ENCODE peak calls at places on chromosomes 16 and 17, in seven cellular contexts. E is brain microvascular endothelial cell; J is breast epithelium; D is dorsolateral prefrontal cortex; A is CD8-positive, alpha-beta memory T cell; Z is aorta; T is left lung. Q is an unnamed sample.

GRCh38 chr17:60538726-60539125 is 12.7 kb upstream of the APPBP2 start:
- DNase-seq in E (no peak), J (no peak), D (no peak), A (no peak), Z (no peak), T (no peak), Q (no peak)

GRCh38 chr17:64001763-64002529 is 3.8 kb downstream of the PRR29 start:
- DNase-seq in E (no peak), J (no peak), D (no peak), A (no peak), Z (peak; percentile 79), T (peak; percentile 87), Q (no peak)

GRCh38 chr17:2122641-2123302 is 67.9 kb downstream of the HIC1 start:
- DNase-seq in E (peak; percentile 73), J (peak; percentile 63), D (peak; percentile 47), A (no peak), Z (peak; percentile 82), T (peak; percentile 83), Q (peak; percentile 54)

GRCh38 chr17:45261577-45262515 is at the start of gene SPATA32:
- DNase-seq in E (no peak), J (no peak), D (peak; percentile 80), A (peak; percentile 52), Z (peak; percentile 70), T (peak; percentile 72), Q (peak; percentile 74)

GRCh38 chr16:74984194-74984669 is 691 bp downstream of the WDR59 start:
- DNase-seq in E (peak; percentile 4), J (no peak), D (no peak), A (no peak), Z (no peak), T (no peak), Q (no peak)

GRCh38 chr17:56149266-56150036 is 3.8 kb upstream of the ANKFN1 start:
- DNase-seq in E (no peak), J (no peak), D (no peak), A (no peak), Z (no peak), T (no peak), Q (no peak)

GRCh38 chr17:339193-340061 is 13.2 kb downstream of the RPH3AL start:
- DNase-seq in E (no peak), J (no peak), D (no peak), A (no peak), Z (peak; percentile 28), T (no peak), Q (no peak)

GRCh38 chr17:15379659-15380058 is 38.3 kb upstream of the TEKT3 start:
- DNase-seq in E (no peak), J (no peak), D (no peak), A (no peak), Z (no peak), T (no peak), Q (no peak)

GRCh38 chr17:17837380-17837821 is 615 bp upstream of the SREBF1 start:
- DNase-seq in E (peak; percentile 69), J (no peak), D (no peak), A (no peak), Z (peak; percentile 72), T (no peak), Q (no peak)

GRCh38 chr17:64091116-64091515 is 38.8 kb downstream of the ERN1 start:
- DNase-seq in E (no peak), J (no peak), D (no peak), A (no peak), Z (no peak), T (no peak), Q (peak; percentile 44)

GRCh38 chr16:53100889-53101288 is 46.1 kb downstream of the CHD9 start:
- DNase-seq in E (no peak), J (no peak), D (no peak), A (no peak), Z (no peak), T (no peak), Q (no peak)

GRCh38 chr17:2928294-2928890 is 132.2 kb downstream of the RAP1GAP2 start:
- DNase-seq in E (no peak), J (no peak), D (no peak), A (no peak), Z (no peak), T (no peak), Q (no peak)

GRCh38 chr17:58336456-58337094 is 8.0 kb upstream of the TSPOAP1 start:
- DNase-seq in E (no peak), J (no peak), D (no peak), A (no peak), Z (no peak), T (peak; percentile 54), Q (peak; percentile 42)

GRCh38 chr16:72876981-72877373 is 171.0 kb downstream of the ZFHX3 start:
- DNase-seq in E (peak; percentile 37), J (no peak), D (no peak), A (no peak), Z (no peak), T (no peak), Q (no peak)

GRCh38 chr16:70430667-70431536 is 8.0 kb downstream of the ST3GAL2 start:
- DNase-seq in E (no peak), J (no peak), D (no peak), A (peak; percentile 29), Z (no peak), T (peak; percentile 51), Q (peak; percentile 84)

GRCh38 chr17:20063665-20064648 is 54.8 kb downstream of the SPECC1 start:
- DNase-seq in E (peak; percentile 54), J (peak; percentile 84), D (peak; percentile 43), A (no peak), Z (peak; percentile 90), T (peak; percentile 64), Q (peak; percentile 57)

GRCh38 chr17:27817731-27818130 is 17.4 kb upstream of the NOS2 start:
- DNase-seq in E (peak; percentile 14), J (no peak), D (no peak), A (no peak), Z (no peak), T (no peak), Q (no peak)

GRCh38 chr17:50638851-50639767 is 4.4 kb downstream of the ABCC3 start:
- DNase-seq in E (peak; percentile 86), J (peak; percentile 97), D (no peak), A (no peak), Z (peak; percentile 98), T (peak; percentile 95), Q (no peak)

GRCh38 chr17:40020146-40020545 is 4.9 kb downstream of the CSF3 start:
- DNase-seq in E (no peak), J (no peak), D (no peak), A (no peak), Z (no peak), T (no peak), Q (no peak)
- H3K4me3 ChIP-seq in E (no peak overlapping the region), J (no peak overlapping the region), D (no peak overlapping the region), A (no peak overlapping the region), Z (no peak overlapping the region), T (no peak overlapping the region), Q (no peak overlapping the region)

GRCh38 chr17:76521262-76521661 is 16.2 kb downstream of the CYGB start:
- DNase-seq in E (no peak), J (no peak), D (no peak), A (no peak), Z (no peak), T (no peak), Q (no peak)

GRCh38 chr17:76515291-76515949 is 14.2 kb upstream of the RHBDF2 start:
- DNase-seq in E (peak; percentile 89), J (peak; percentile 73), D (no peak), A (peak; percentile 80), Z (peak; percentile 91), T (peak; percentile 85), Q (peak; percentile 73)

GRCh38 chr17:76519048-76519614 is 17.9 kb upstream of the RHBDF2 start:
- DNase-seq in E (no peak), J (no peak), D (no peak), A (no peak), Z (no peak), T (no peak), Q (no peak)

GRCh38 chr17:76519667-76520066 is 17.8 kb downstream of the CYGB start:
- DNase-seq in E (no peak), J (no peak), D (no peak), A (no peak), Z (no peak), T (no peak), Q (no peak)

DNA sequence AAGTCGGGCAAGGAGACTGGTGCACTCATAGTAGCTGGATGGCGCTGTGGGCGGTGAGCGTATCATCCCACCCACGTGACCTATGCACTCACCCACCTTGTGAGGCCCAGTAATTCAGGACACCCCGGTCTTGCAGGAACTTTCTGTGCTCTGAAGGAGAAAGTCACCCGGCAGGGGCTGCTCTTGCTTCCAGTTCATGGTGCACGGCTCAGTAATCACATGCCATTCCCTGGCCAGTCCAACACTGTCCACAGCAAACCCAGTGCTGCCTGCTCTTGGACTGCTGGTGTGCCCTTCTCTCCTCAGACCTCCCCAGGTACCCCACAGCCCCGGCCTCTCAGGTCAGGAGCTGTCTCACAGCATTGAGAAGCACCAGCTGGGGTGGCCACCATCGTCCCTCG is 16.4 kb upstream of the RHBDF2 start:
- DNase-seq in E (no peak), J (no peak), D (no peak), A (no peak), Z (no peak), T (no peak), Q (no peak)
- H3K4me3 ChIP-seq in E (no peak overlapping the region), J (no peak overlapping the region), D (no peak overlapping the region), A (no peak overlapping the region), Z (no peak overlapping the region), T (no peak overlapping the region), Q (no peak overlapping the region)

DNA sequence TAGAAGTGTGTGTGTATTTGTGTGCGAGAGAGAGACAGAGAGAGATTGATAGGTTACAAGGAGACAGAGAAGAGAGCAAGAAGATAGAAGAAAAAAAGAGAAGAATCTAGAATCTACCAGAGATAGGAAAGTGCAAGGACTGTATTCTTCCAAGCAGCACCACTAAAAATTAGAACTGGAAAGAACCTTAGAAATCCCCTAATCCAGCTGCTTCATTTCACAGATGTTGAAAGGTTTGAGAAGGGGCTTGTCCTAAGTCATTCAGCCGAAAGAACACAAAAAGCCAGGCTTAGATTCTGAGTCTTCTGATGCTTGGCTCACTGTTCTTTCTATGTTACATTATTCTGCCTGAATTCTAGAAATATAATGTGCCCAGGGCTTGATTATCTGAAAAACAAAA is 92.2 kb downstream of the HS3ST3A1 start:
- DNase-seq in E (no peak), J (no peak), D (no peak), A (no peak), Z (no peak), T (no peak), Q (no peak)
- H3K4me3 ChIP-seq in E (no peak overlapping the region), J (no peak overlapping the region), D (no peak overlapping the region), A (no peak overlapping the region), Z (no peak overlapping the region), T (no peak overlapping the region), Q (no peak overlapping the region)

GRCh38 chr16:48408688-48409087 is 23.5 kb upstream of the SIAH1 start:
- DNase-seq in E (peak; percentile 89), J (no peak), D (no peak), A (no peak), Z (peak; percentile 77), T (peak; percentile 78), Q (no peak)

GRCh38 chr16:48409839-48410610 is 24.8 kb upstream of the SIAH1 start:
- DNase-seq in E (peak; percentile 95), J (peak; percentile 24), D (no peak), A (no peak), Z (no peak), T (peak; percentile 60), Q (no peak)

GRCh38 chr16:48405907-48406306 is 20.7 kb upstream of the SIAH1 start:
- DNase-seq in E (no peak), J (no peak), D (no peak), A (no peak), Z (no peak), T (no peak), Q (no peak)

DNA sequence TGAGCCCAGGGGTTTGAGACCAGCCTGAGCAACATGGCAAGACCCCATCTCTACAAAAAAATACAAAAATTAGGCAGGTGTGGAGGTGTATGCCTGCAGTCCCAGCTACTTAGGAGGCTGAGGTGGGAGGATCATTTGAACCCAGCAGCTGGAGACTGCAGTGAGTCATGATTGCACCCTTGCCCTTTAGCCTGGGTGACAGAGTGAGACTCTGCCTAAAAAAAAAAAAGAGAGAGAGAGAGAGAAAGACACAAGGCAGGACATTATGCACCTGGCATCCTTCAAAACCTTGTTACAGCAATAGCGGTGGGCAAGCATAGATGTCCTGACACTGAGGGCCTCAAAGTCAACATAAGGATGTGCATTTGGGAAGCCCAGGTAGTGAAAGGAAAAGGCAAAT is 19.9 kb upstream of the SIAH1 start:
- DNase-seq in E (no peak), J (no peak), D (no peak), A (no peak), Z (no peak), T (no peak), Q (no peak)
- H3K4me3 ChIP-seq in E (no peak overlapping the region), J (no peak overlapping the region), D (no peak overlapping the region), A (no peak overlapping the region), Z (no peak overlapping the region), T (no peak overlapping the region), Q (no peak overlapping the region)

Q was measured in GM06990.